ENCODE peak calls at places on chromosomes 12 and 14, in five cellular contexts. One of them, this sample, is unnamed.

GRCh38 chr12:111022386-111022785 is 102.0 kb upstream of the MYL2 start:
- DNase-seq in HFF-Myc: no peak
- DNase-seq in AG04450: no peak
- DNase-seq in Calu3: no peak
- DNase-seq in epithelial cell of esophagus: no peak
- DNase-seq in this sample: no peak

GRCh38 chr12:26246483-26247164 is 51.3 kb downstream of the SSPN start:
- DNase-seq in HFF-Myc: no peak
- DNase-seq in epithelial cell of esophagus: peak
- DNase-seq in Calu3: peak
- DNase-seq in AG04450: no peak
- DNase-seq in this sample: no peak

GRCh38 chr14:59507063-59507751 is 22.9 kb downstream of the JKAMP start:
- DNase-seq in epithelial cell of esophagus: peak
- DNase-seq in HFF-Myc: no peak
- DNase-seq in Calu3: peak
- DNase-seq in AG04450: peak
- DNase-seq in this sample: peak

GRCh38 chr12:45660330-45660729 is 69.2 kb upstream of the ARID2 start:
- DNase-seq in Calu3: peak
- DNase-seq in HFF-Myc: peak
- DNase-seq in epithelial cell of esophagus: peak
- DNase-seq in AG04450: peak
- DNase-seq in this sample: peak

GRCh38 chr12:49809369-49810158 is 18.6 kb downstream of the NCKAP5L start:
- DNase-seq in AG04450: no peak
- DNase-seq in HFF-Myc: no peak
- DNase-seq in Calu3: no peak
- DNase-seq in epithelial cell of esophagus: no peak
- DNase-seq in this sample: no peak

GRCh38 chr12:7206691-7207090 is 17.2 kb downstream of the PEX5 start:
- DNase-seq in Calu3: no peak
- DNase-seq in AG04450: no peak
- DNase-seq in epithelial cell of esophagus: no peak
- DNase-seq in HFF-Myc: no peak
- DNase-seq in this sample: no peak

GRCh38 chr12:96710127-96710745 is 196.8 kb upstream of the NEDD1 start:
- DNase-seq in Calu3: peak
- DNase-seq in HFF-Myc: no peak
- DNase-seq in epithelial cell of esophagus: peak
- DNase-seq in AG04450: no peak
- DNase-seq in this sample: no peak

GRCh38 chr12:94553130-94553519 is 93.5 kb upstream of the CEP83 start:
- DNase-seq in AG04450: no peak
- DNase-seq in Calu3: peak
- DNase-seq in HFF-Myc: no peak
- DNase-seq in epithelial cell of esophagus: peak
- DNase-seq in this sample: peak

GRCh38 chr14:100547633-100548294 is 39.5 kb downstream of the BEGAIN start:
- DNase-seq in epithelial cell of esophagus: no peak
- DNase-seq in Calu3: peak
- DNase-seq in HFF-Myc: no peak
- DNase-seq in AG04450: no peak
- DNase-seq in this sample: no peak

GRCh38 chr12:42779186-42779859 is 189.8 kb upstream of the PRICKLE1 start:
- DNase-seq in HFF-Myc: no peak
- DNase-seq in Calu3: no peak
- DNase-seq in epithelial cell of esophagus: peak
- DNase-seq in AG04450: no peak
- DNase-seq in this sample: no peak

GRCh38 chr12:95634622-95635621 is 83.6 kb upstream of the USP44 start:
- DNase-seq in epithelial cell of esophagus: peak
- DNase-seq in HFF-Myc: no peak
- DNase-seq in AG04450: peak
- DNase-seq in Calu3: peak
- DNase-seq in this sample: peak

GRCh38 chr12:132622437-132623071 is 4.0 kb downstream of the P2RX2 start:
- DNase-seq in HFF-Myc: no peak
- DNase-seq in AG04450: peak
- DNase-seq in Calu3: no peak
- DNase-seq in epithelial cell of esophagus: peak
- DNase-seq in this sample: no peak

GRCh38 chr14:68816943-68817430 is 24.1 kb upstream of the ZFP36L1 start:
- DNase-seq in HFF-Myc: no peak
- DNase-seq in Calu3: no peak
- DNase-seq in epithelial cell of esophagus: no peak
- DNase-seq in AG04450: no peak
- DNase-seq in this sample: no peak

GRCh38 chr12:109277899-109278762 is 31.0 kb downstream of the FOXN4 start:
- DNase-seq in AG04450: peak
- DNase-seq in Calu3: no peak
- DNase-seq in HFF-Myc: no peak
- DNase-seq in epithelial cell of esophagus: peak
- DNase-seq in this sample: no peak

DNA sequence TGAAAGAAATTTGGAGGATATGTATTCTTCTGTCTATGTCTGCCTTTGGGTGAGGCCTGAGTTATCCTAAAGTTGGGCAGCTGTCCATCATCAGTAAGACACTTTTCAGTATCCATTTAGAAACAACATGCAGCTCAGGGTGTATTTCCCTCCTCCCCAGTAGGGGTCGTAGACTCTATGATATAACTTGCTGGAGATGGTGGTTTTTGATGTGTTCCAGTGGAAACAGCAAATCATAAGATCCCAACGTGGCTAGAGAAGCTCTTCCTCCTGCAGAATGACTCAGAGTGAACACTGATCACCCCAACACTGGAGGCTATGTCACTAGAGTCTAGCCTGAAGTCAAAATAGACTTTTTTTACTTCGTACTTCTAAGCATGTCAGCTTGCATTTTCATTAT is 331.6 kb upstream of the STXBP6 start:
- DNase-seq in Calu3: no peak
- DNase-seq in AG04450: no peak
- DNase-seq in HFF-Myc: no peak
- DNase-seq in epithelial cell of esophagus: no peak
- DNase-seq in this sample: no peak
- TF ChIP-seq CTCF in Calu3: peak
- TF ChIP-seq CTCF in AG04450: no peak
- TF ChIP-seq CTCF in HFF-Myc: peak
- TF ChIP-seq CTCF in epithelial cell of esophagus: no peak
- TF ChIP-seq CTCF in this sample: no peak

GRCh38 chr14:102501751-102502315 is 7.7 kb downstream of the ANKRD9 start:
- DNase-seq in HFF-Myc: no peak
- DNase-seq in epithelial cell of esophagus: no peak
- DNase-seq in AG04450: no peak
- DNase-seq in Calu3: no peak
- DNase-seq in this sample: no peak
- TF ChIP-seq CTCF in HFF-Myc: peak
- TF ChIP-seq CTCF in epithelial cell of esophagus: peak
- TF ChIP-seq CTCF in AG04450: no peak
- TF ChIP-seq CTCF in Calu3: no peak
- TF ChIP-seq CTCF in this sample: peak

GRCh38 chr12:107622005-107622404 is 63.6 kb upstream of the PWP1 start:
- DNase-seq in Calu3: no peak
- DNase-seq in AG04450: no peak
- DNase-seq in epithelial cell of esophagus: peak
- DNase-seq in HFF-Myc: no peak
- DNase-seq in this sample: no peak
- TF ChIP-seq CTCF in Calu3: peak
- TF ChIP-seq CTCF in AG04450: peak
- TF ChIP-seq CTCF in epithelial cell of esophagus: peak
- TF ChIP-seq CTCF in HFF-Myc: peak
- TF ChIP-seq CTCF in this sample: peak

DNA sequence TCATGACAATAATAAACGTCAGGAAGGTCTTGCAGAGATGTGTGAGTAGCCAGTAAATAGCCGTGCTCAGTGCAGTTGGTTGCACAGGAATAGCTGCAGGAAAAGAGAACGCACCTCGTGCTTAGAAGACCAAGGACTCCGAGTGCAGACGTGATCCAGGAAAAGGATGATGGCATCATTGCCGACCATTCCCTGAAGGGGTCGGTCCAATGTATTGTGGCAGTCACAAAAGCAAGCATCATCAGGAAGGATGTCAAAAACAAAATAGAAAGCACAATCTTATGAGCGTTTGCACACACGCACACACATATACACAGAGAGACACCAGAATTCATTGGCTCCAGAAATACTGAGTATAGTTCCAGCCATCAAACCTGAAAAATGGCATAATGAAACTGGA is 12.8 kb downstream of the DUSP6 start:
- DNase-seq in Calu3: no peak
- DNase-seq in epithelial cell of esophagus: no peak
- DNase-seq in AG04450: no peak
- DNase-seq in HFF-Myc: no peak
- DNase-seq in this sample: no peak
- TF ChIP-seq CTCF in Calu3: no peak
- TF ChIP-seq CTCF in epithelial cell of esophagus: no peak
- TF ChIP-seq CTCF in AG04450: no peak
- TF ChIP-seq CTCF in HFF-Myc: no peak
- TF ChIP-seq CTCF in this sample: no peak

DNA sequence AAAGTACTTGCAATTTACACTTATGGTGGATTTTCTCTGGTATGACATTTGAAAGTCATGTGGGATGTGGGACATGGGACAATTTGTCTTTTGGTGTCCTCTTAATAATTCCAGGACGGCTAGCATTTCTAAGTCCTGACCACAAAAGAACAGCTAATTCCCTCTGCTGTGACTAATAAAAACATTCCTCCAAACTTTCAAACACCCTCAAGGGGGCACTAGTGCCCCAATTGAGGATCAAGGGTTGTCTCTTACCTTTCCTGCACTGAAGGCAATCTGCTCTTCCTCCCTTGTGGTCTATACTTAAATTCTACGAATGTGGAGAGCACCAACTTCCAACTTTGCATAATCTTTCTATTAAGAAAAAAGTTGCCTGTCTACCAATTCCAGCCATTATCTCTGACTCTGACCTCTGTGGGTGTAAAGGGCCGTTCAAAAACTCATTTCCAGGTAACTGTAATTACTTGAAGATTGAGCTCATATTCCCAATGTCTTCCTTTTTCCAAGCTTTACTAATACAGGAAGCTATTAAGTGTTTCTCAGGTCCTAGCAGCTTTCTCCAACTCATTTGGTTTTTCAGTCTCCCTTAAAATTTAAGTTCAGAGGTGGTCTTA is 210.2 kb downstream of the PTPRO start:
- DNase-seq in AG04450: peak
- DNase-seq in Calu3: peak
- DNase-seq in HFF-Myc: peak
- DNase-seq in epithelial cell of esophagus: peak
- DNase-seq in this sample: peak
- TF ChIP-seq CTCF in AG04450: peak
- TF ChIP-seq CTCF in Calu3: peak
- TF ChIP-seq CTCF in HFF-Myc: peak
- TF ChIP-seq CTCF in epithelial cell of esophagus: peak
- TF ChIP-seq CTCF in this sample: peak

DNA sequence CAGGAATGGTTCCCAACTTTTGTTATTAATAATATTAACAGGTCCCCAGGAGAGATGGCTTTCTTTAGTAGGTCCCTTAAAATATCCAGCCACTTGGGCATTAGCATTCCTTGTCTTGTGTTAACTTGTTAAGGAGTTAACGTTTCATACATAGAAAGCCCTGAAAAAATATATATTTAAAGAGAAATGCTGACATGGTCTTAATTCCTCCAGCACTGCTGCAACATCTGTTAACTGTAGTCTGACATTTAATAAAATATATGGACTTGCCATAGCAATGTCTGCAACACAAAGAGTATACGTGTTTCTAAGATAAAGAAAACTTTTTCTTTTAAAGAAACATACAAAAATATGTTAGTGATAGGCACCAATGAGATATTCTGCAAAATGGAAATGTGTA is 10.0 kb downstream of the SLC38A4 start:
- DNase-seq in AG04450: no peak
- DNase-seq in HFF-Myc: no peak
- DNase-seq in epithelial cell of esophagus: no peak
- DNase-seq in Calu3: no peak
- DNase-seq in this sample: no peak
- TF ChIP-seq CTCF in AG04450: no peak
- TF ChIP-seq CTCF in HFF-Myc: no peak
- TF ChIP-seq CTCF in epithelial cell of esophagus: no peak
- TF ChIP-seq CTCF in Calu3: no peak
- TF ChIP-seq CTCF in this sample: no peak

GRCh38 chr14:73230051-73230450 is 7.3 kb upstream of the PAPLN start:
- DNase-seq in Calu3: no peak
- DNase-seq in AG04450: no peak
- DNase-seq in HFF-Myc: no peak
- DNase-seq in epithelial cell of esophagus: no peak
- DNase-seq in this sample: no peak

GRCh38 chr14:73232984-73233383 is 4.3 kb upstream of the PAPLN start:
- DNase-seq in Calu3: no peak
- DNase-seq in HFF-Myc: no peak
- DNase-seq in AG04450: no peak
- DNase-seq in epithelial cell of esophagus: no peak
- DNase-seq in this sample: no peak

GRCh38 chr14:73234029-73234428 is 3.3 kb upstream of the PAPLN start:
- DNase-seq in AG04450: no peak
- DNase-seq in epithelial cell of esophagus: no peak
- DNase-seq in Calu3: no peak
- DNase-seq in HFF-Myc: no peak
- DNase-seq in this sample: no peak

GRCh38 chr14:73233564-73233963 is 3.7 kb upstream of the PAPLN start:
- DNase-seq in Calu3: no peak
- DNase-seq in HFF-Myc: no peak
- DNase-seq in epithelial cell of esophagus: no peak
- DNase-seq in AG04450: no peak
- DNase-seq in this sample: no peak

GRCh38 chr14:73231874-73232851 is 5.1 kb upstream of the PAPLN start:
- DNase-seq in AG04450: no peak
- DNase-seq in Calu3: peak
- DNase-seq in epithelial cell of esophagus: peak
- DNase-seq in HFF-Myc: no peak
- DNase-seq in this sample: no peak
- TF ChIP-seq CTCF in AG04450: peak
- TF ChIP-seq CTCF in Calu3: peak
- TF ChIP-seq CTCF in epithelial cell of esophagus: peak
- TF ChIP-seq CTCF in HFF-Myc: peak
- TF ChIP-seq CTCF in this sample: peak

GRCh38 chr12:126347421-126347820 is 1282.2 kb downstream of the AACS start:
- DNase-seq in AG04450: no peak
- DNase-seq in epithelial cell of esophagus: no peak
- DNase-seq in Calu3: no peak
- DNase-seq in HFF-Myc: no peak
- DNase-seq in this sample: no peak
- TF ChIP-seq CTCF in AG04450: no peak
- TF ChIP-seq CTCF in epithelial cell of esophagus: no peak
- TF ChIP-seq CTCF in Calu3: no peak
- TF ChIP-seq CTCF in HFF-Myc: peak
- TF ChIP-seq CTCF in this sample: peak